ENCODE peak calls at places on chromosomes 12 and 14, in seven cellular contexts. A is HL-60, N is aorta, Z is lung, P is H9, H is fibroblast of lung, B is endothelial cell of umbilical vein. O is an unnamed sample.

GRCh38 chr14:100539319-100539645 is 47.9 kb downstream of the BEGAIN start:
- DNase-seq in N (peak), B (no peak), H (no peak), A (no peak), P (no peak), Z (no peak), O (peak)

GRCh38 chr14:20848316-20848954 is 42.8 kb upstream of the RNASE3 start:
- DNase-seq in P (no peak), A (no peak), Z (no peak), B (no peak), H (no peak), N (no peak), O (peak)

GRCh38 chr12:30692470-30692869 is 3.2 kb downstream of the IPO8 start:
- DNase-seq in P (no peak), B (peak), A (no peak), N (no peak), Z (no peak), H (peak), O (peak)

GRCh38 chr14:54809767-54810166 is 92.9 kb downstream of the GCH1 start:
- DNase-seq in P (no peak), H (no peak), Z (no peak), N (no peak), A (no peak), B (no peak), O (no peak)

GRCh38 chr12:91053951-91054715 is 3.7 kb downstream of the KERA start:
- DNase-seq in Z (no peak), N (no peak), H (peak), A (no peak), P (no peak), B (peak), O (no peak)

GRCh38 chr12:76777765-76778216 is 13.9 kb downstream of the ZDHHC17 start:
- DNase-seq in H (no peak), B (no peak), A (peak), Z (no peak), P (no peak), N (no peak), O (no peak)

GRCh38 chr12:77102691-77103090 is 37.3 kb upstream of the E2F7 start:
- DNase-seq in B (peak), P (no peak), H (peak), Z (no peak), A (no peak), N (no peak), O (peak)

GRCh38 chr12:105083551-105084105 is 630 bp downstream of the ALDH1L2 start:
- DNase-seq in A (peak), P (peak), N (peak), H (peak), B (peak), Z (peak), O (peak)

GRCh38 chr12:39831587-39832315 is 212.1 kb upstream of the ABCD2 start:
- DNase-seq in P (no peak), Z (no peak), N (no peak), H (no peak), A (no peak), B (peak), O (no peak)

GRCh38 chr12:119693006-119693405 is 25.1 kb downstream of the PRKAB1 start:
- DNase-seq in N (no peak), B (peak), P (no peak), H (peak), Z (peak), A (no peak), O (peak)

GRCh38 chr14:21780429-21781084 is 106.9 kb upstream of the OR4E1 start:
- DNase-seq in H (no peak), Z (no peak), A (no peak), N (no peak), B (no peak), P (no peak), O (peak)

GRCh38 chr12:49104822-49105221 is 5.8 kb downstream of the LMBR1L start:
- DNase-seq in Z (no peak), P (no peak), H (no peak), B (no peak), A (no peak), N (no peak), O (peak)

GRCh38 chr12:27460471-27460978 is 14.0 kb downstream of the SMCO2 start:
- DNase-seq in H (no peak), P (no peak), B (peak), Z (no peak), A (no peak), N (no peak), O (no peak)

GRCh38 chr12:32903763-32904162 is 7.2 kb upstream of the PKP2 start:
- DNase-seq in Z (no peak), H (no peak), P (no peak), B (no peak), N (no peak), A (no peak), O (no peak)

GRCh38 chr12:128387811-128388422 is 120.9 kb downstream of the TMEM132C start:
- DNase-seq in B (no peak), H (no peak), N (no peak), P (peak), Z (peak), A (no peak), O (no peak)

GRCh38 chr14:100472094-100472455 is 115.1 kb downstream of the BEGAIN start:
- DNase-seq in B (no peak), N (no peak), P (no peak), A (no peak), Z (no peak), H (no peak), O (no peak)

GRCh38 chr12:128763395-128763794 is 60.4 kb downstream of the SLC15A4 start:
- DNase-seq in A (no peak), Z (no peak), B (no peak), H (no peak), P (no peak), N (no peak), O (no peak)

GRCh38 chr14:50599700-50600444 is 39.9 kb downstream of the ATL1 start:
- DNase-seq in N (no peak), P (no peak), Z (no peak), A (no peak), H (peak), B (peak), O (peak)

GRCh38 chr12:27198036-27198435 is 46.0 kb upstream of the STK38L start:
- DNase-seq in H (peak), Z (no peak), B (no peak), N (peak), P (no peak), A (no peak), O (no peak)

GRCh38 chr12:89384750-89385273 is 32.5 kb upstream of the DUSP6 start:
- DNase-seq in A (no peak), N (no peak), Z (no peak), P (no peak), H (no peak), B (no peak), O (no peak)

GRCh38 chr14:39880965-39881364 is 448.7 kb upstream of the FBXO33 start:
- DNase-seq in A (no peak), N (no peak), P (no peak), Z (no peak), H (no peak), B (no peak), O (no peak)

GRCh38 chr12:28024231-28024995 is 51.9 kb upstream of the PTHLH start:
- DNase-seq in H (peak), A (no peak), B (peak), Z (no peak), N (no peak), P (no peak), O (peak)

GRCh38 chr12:24496755-24497154 is 452.1 kb downstream of the BCAT1 start:
- DNase-seq in B (no peak), H (peak), P (no peak), Z (no peak), A (no peak), N (no peak), O (no peak)

GRCh38 chr12:102301547-102301946 is 103.9 kb upstream of the PMCH start:
- DNase-seq in N (no peak), H (no peak), A (no peak), B (no peak), P (no peak), Z (no peak), O (peak)

GRCh38 chr12:96225003-96225855 is 31.1 kb downstream of the ELK3 start:
- DNase-seq in P (no peak), B (peak), N (no peak), Z (no peak), H (no peak), A (no peak), O (no peak)

GRCh38 chr12:96225994-96226399 is 31.8 kb downstream of the ELK3 start:
- DNase-seq in N (no peak), B (no peak), H (no peak), A (no peak), P (no peak), Z (no peak), O (no peak)

GRCh38 chr12:96226801-96227348 is 32.7 kb downstream of the ELK3 start:
- DNase-seq in N (no peak), P (no peak), Z (no peak), H (no peak), A (no peak), B (no peak), O (no peak)

GRCh38 chr12:96227365-96228106 is 33.4 kb downstream of the ELK3 start:
- DNase-seq in P (no peak), B (no peak), N (no peak), H (no peak), Z (no peak), A (no peak), O (no peak)

DNA sequence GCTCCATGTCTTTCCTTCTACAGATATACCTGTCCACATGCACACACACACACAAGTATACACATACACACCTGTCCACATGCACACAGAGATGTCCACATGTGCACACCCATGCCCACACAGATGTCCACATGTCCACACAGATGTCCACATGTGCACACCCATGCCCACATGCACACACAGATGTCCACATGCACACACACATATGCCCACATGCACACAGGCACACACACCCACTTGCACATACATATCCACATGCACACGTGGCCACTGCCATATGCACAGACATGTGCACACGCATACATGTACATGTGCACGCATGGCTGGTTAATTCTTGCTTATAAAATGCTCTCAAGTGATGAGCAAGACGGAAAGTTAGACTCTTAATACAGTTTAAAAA is 32.2 kb downstream of the ELK3 start:
- DNase-seq in Z (no peak), H (no peak), N (no peak), B (no peak), A (no peak), P (no peak), O (no peak)
- H3K27ac ChIP-seq in Z (no peak), H (no peak), N (no peak), B (no peak), A (no peak), P (no peak), O (no peak)

GRCh38 chr14:77059276-77059934 is 30.9 kb upstream of the IRF2BPL start:
- DNase-seq in Z (no peak), H (peak), A (no peak), P (peak), B (peak), N (no peak), O (peak)
- H3K27ac ChIP-seq in Z (no peak), H (no peak), A (no peak), P (no peak), B (peak), N (no peak), O (peak)

GRCh38 chr12:113500662-113501435 is 29.2 kb upstream of the LHX5 start:
- DNase-seq in B (no peak), P (peak), A (no peak), N (no peak), H (no peak), Z (no peak), O (no peak)
- H3K27ac ChIP-seq in B (no peak), P (no peak), A (no peak), N (no peak), H (no peak), Z (no peak), O (no peak)

DNA sequence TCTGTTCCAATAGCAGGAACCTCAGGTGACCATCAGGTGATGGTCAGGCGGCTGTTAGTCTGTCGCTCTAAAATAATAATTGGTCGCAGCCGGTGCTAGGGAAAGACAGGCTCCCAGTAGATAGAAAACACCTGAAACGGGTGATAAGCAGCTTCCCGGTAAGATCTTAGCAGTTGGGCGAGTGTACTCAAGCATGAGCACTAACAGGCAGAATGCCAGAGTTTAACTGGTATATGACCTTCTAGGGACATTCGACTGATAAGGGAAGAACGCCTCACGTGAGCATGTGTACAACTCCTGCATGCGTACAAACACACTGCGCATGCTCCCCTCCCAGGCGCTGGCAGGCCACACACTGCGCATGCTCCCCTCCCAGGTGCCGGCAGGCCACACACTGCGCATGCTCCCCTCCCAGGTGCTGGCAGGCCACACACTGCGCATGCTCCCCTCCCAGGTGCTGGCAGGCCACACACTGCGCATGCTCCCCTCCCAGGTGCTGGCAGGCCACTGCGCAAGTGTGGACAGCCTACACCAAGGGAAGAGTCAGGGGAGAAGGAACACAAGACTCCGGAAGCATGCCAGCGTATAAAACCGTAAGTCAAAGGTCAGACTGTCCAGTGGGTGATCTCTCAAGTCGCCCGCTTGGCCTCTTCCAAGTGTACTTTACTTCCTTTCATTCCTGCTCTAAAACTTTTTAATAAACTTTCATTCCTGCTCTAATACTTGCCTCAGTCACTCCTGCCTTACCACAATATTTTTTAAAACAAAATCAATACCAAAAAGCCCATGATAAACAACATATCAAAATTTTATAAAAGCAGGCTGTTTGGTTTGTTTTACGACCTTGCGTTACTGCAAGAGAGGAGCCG is 24.5 kb downstream of the GPRC5D start:
- DNase-seq in N (peak), A (no peak), H (peak), P (no peak), Z (peak), B (peak), O (no peak)
- H3K27ac ChIP-seq in N (no peak), A (no peak), H (peak), P (no peak), Z (no peak), B (peak), O (no peak)

GRCh38 chr14:65360144-65360784 is 52.3 kb upstream of the FUT8 start:
- DNase-seq in P (no peak), N (no peak), H (no peak), Z (no peak), A (no peak), B (no peak), O (no peak)
- H3K27ac ChIP-seq in P (no peak), N (no peak), H (no peak), Z (no peak), A (no peak), B (no peak), O (no peak)

DNA sequence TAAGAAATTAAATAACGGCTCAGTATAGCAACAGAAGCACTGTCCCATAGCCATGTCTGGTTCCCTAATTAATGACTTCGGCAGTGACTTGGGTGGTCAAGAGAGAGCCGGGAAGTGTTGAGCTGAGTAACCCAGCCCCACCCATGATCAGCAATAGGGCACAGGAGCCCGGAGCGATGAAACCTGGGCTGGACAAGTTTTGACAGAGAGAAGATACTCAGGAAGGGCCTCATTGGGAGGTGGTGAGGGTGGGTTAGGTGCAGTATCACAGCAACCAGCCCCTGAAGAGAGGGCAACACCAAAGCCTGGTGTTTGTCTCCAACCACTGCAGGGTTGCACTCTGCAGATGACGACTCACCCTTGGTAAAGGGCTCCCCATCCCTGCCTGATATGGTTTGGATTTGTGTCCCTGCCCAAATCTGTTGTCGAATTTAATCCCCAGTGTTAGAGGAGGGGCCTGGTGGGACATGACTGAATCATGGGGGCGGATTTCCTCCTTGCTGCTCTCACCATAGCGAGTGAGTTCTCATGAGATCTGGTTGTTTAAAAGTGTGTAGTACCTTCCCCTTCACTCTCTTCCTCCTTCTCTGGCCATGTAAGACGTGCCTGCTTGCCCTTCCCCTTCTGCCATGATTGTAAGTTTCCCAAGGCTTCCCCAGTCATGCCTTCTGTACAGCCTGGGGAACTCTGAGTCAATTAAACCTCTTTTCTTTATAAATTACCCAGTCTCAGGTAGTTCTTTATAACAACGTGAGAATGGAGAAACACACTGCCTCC is 124.9 kb upstream of the MED13L start:
- DNase-seq in B (no peak), H (no peak), N (peak), A (no peak), Z (no peak), P (no peak), O (no peak)
- H3K27ac ChIP-seq in B (no peak), H (no peak), N (no peak), A (no peak), Z (no peak), P (no peak), O (no peak)

GRCh38 chr12:94832105-94832504 is 171.4 kb downstream of the NDUFA12 start:
- DNase-seq in A (no peak), H (no peak), Z (no peak), N (no peak), B (no peak), P (no peak), O (no peak)

GRCh38 chr12:94831081-94831747 is 172.3 kb downstream of the NDUFA12 start:
- DNase-seq in N (no peak), Z (no peak), H (no peak), P (no peak), A (peak), B (no peak), O (peak)

GRCh38 chr12:94834036-94834625 is 169.4 kb downstream of the NDUFA12 start:
- DNase-seq in B (no peak), A (no peak), Z (no peak), N (no peak), P (no peak), H (no peak), O (no peak)

GRCh38 chr12:94829552-94829951 is 173.9 kb downstream of the NDUFA12 start:
- DNase-seq in P (no peak), B (no peak), A (no peak), Z (no peak), N (no peak), H (peak), O (no peak)

GRCh38 chr12:94832780-94833760 is 170.4 kb downstream of the NDUFA12 start:
- DNase-seq in H (peak), B (no peak), Z (no peak), N (no peak), A (no peak), P (peak), O (peak)
- H3K27ac ChIP-seq in H (no peak), B (no peak), Z (peak), N (no peak), A (no peak), P (no peak), O (no peak)